ENCODE peak calls at places on chromosomes 16 and 17, in six cellular contexts. C is psoas muscle, A is breast epithelium, P is OCI-LY7, N is HCT116, H is body of pancreas. B is an unnamed sample.
A peak's percentile ranks its signal among the peaks of the same experiment; 100 is the strongest.

GRCh38 chr16:13014516-13014915 is 113.1 kb downstream of the SHISA9 start:
- DNase-seq in C (no peak), N (no peak), H (no peak), A (no peak), P (no peak), B (no peak)

GRCh38 chr16:21673469-21673868 is 9.7 kb downstream of the OTOA start:
- DNase-seq in P (no peak), N (no peak), H (no peak), C (no peak), A (no peak), B (no peak)

GRCh38 chr17:11880714-11881113 is 116.6 kb downstream of the ZNF18 start:
- DNase-seq in A (no peak), C (no peak), P (peak; percentile 18), H (no peak), N (peak; percentile 48), B (no peak)

GRCh38 chr17:77125432-77125901 is 15.3 kb upstream of the SEC14L1 start:
- DNase-seq in N (peak; percentile 91), H (no peak), P (no peak), A (no peak), C (no peak), B (no peak)

GRCh38 chr16:87821346-87822001 is 47.8 kb downstream of the SLC7A5 start:
- DNase-seq in N (no peak), H (no peak), P (peak; percentile 67), C (no peak), A (no peak), B (no peak)

GRCh38 chr17:28545141-28545503 is 7.3 kb downstream of the UNC119 start:
- DNase-seq in N (no peak), H (no peak), P (no peak), C (no peak), A (no peak), B (no peak)

GRCh38 chr17:13490906-13491502 is 110.7 kb downstream of the HS3ST3A1 start:
- DNase-seq in A (no peak), H (no peak), P (no peak), C (no peak), N (no peak), B (no peak)

GRCh38 chr16:66523861-66524354 is 26.0 kb downstream of the TK2 start:
- DNase-seq in A (no peak), C (no peak), H (no peak), N (no peak), P (peak; percentile 88), B (peak; percentile 72)

DNA sequence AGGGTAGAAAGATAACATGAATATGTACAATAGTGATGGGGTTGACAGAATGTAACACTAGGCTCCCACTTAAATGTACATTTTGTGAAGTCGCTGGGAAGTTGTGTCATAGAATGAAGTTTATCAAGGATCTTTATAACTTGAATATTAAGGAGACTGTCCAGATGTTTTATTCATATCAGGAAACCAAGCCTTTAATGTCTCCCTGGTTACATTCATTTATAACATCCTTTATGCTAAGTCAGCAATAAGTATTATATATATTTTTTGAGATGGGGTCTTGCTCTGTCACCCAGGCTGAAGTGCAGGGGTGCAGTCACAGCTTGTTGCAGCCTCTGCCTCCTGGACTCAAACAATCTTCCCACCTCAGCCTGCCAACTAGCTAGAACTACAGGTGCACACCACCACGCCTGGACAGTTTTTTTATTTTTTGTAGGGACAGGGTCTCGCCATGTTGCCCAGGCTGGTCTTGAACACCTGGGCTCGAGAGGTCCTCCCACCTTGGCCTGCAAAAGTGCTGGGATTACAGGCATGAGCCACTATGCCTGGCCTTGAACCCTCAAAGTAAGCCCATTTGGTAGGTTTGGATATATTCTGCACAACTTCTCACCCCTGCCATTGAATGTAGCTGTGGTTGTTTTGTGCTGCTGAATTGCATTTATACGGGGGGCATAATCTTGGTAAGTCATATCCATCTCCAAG is 14.1 kb downstream of the CLTC start:
- DNase-seq in A (no peak), H (no peak), P (no peak), C (no peak), N (no peak), B (no peak)
- H3K4me1 ChIP-seq in A (no peaks in the 10 kb centered on the region), H (peaks cover 38% of the 10 kb centered on the region), P (peaks cover 45% of the 10 kb centered on the region), C (peaks cover 63% of the 10 kb centered on the region), N (peaks cover 11% of the 10 kb centered on the region), B (peaks cover 30% of the 10 kb centered on the region)

GRCh38 chr16:73840710-73841109 is 455.9 kb upstream of the PSMD7 start:
- DNase-seq in P (no peak), N (no peak), H (no peak), C (no peak), A (no peak), B (no peak)

GRCh38 chr16:73847090-73847489 is 449.5 kb upstream of the PSMD7 start:
- DNase-seq in H (no peak), P (no peak), A (no peak), N (no peak), C (no peak), B (no peak)

GRCh38 chr16:73848993-73849392 is 447.6 kb upstream of the PSMD7 start:
- DNase-seq in H (no peak), A (no peak), N (no peak), C (no peak), P (no peak), B (no peak)

GRCh38 chr16:73846292-73846849 is 450.2 kb upstream of the PSMD7 start:
- DNase-seq in N (no peak), A (no peak), H (no peak), P (no peak), C (no peak), B (no peak)
- TF ChIP-seq CTCF in N (peak; percentile 33), A (no peak), H (no peak), P (peak; percentile 10), C (no peak), B (no peak)

DNA sequence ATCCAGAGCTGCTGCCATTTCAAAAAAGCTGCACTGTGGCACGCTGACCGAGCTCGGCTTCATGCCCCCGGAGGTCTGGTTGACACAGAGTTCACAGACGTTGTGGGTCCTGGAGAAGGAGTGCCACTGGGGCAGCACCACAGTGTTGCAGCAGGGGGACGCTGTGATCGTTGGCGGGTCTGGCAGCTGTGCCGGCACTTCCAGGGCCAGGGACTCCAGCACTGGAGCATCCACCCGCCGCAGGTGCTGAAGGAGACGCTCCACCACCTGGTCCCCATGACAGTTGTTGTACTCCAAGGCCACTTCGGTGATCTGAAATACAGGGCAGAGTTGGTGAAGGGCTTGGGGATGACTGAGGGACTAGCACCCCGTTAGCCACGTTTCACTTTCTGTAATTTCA is 23.5 kb downstream of the SNN start:
- DNase-seq in N (no peak), A (no peak), P (no peak), C (no peak), H (no peak), B (no peak)
- H3K4me3 ChIP-seq in N (no peak overlapping the region), A (no peak overlapping the region), P (no peak overlapping the region), C (no peak overlapping the region), H (no peak overlapping the region), B (no peak overlapping the region)

GRCh38 chr16:23510154-23510914 is at the start of gene GGA2:
- DNase-seq in H (peak; percentile 89), C (peak; percentile 84), N (peak; percentile 47), P (peak; percentile 91), A (peak; percentile 87), B (peak; percentile 70)
- H3K4me1 ChIP-seq in H (peaks cover 41% of the 10 kb centered on the region), C (peaks cover 11% of the 10 kb centered on the region), N (peaks cover 38% of the 10 kb centered on the region), P (peaks cover 62% of the 10 kb centered on the region), A (no peaks in the 10 kb centered on the region), B (peaks cover 42% of the 10 kb centered on the region)

GRCh38 chr17:39194089-39194984 is 3.1 kb downstream of the CACNB1 start:
- DNase-seq in H (no peak), N (no peak), P (no peak), A (no peak), C (peak; percentile 91), B (no peak)
- TF ChIP-seq CTCF in H (no peak), N (no peak), P (peak; percentile 68), A (no peak), C (peak; percentile 50), B (no peak)

DNA sequence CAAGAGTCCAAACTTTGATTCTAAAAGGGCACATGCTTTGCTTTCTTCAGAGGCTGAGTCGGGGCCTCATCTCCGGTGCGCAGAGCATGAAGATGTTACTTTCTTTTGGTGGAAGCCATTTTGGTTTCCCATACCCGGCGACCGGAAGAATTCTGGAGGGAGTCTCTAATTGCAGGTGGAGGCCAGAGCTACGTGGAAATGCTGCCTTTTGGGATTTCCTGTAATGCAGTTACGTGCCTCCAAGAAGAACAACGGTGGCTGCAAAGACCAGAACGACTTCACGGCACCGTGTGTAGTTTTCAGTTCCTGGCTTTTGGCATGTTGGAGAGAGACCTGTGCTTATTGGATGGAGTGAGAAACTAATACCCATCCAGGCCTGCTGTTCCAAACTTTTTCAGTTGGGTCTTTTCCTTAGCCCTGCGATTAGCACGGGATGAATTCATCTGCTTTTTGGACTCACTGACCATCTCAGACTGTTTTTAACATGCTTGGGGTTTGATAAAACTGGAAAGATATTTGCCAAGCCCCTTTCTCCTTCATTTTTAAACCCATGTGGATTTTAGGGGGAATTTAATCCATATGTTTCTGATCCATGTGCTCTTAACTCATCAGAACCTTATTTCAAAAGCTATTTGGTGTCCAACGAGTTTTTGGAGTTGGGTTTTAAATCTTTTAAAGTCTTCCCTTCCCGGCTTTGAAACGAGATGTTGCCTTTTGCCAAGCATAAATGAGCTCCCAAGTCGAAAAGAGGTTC is 19.0 kb downstream of the FOXL1 start:
- DNase-seq in P (no peak), A (no peak), N (no peak), C (no peak), H (no peak), B (no peak)
- H3K4me3 ChIP-seq in P (no peak overlapping the region), A (no peak overlapping the region), N (no peak overlapping the region), C (no peak overlapping the region), H (no peak overlapping the region), B (no peak overlapping the region)

GRCh38 chr16:27317738-27318398 is 4.1 kb downstream of the IL4R start:
- DNase-seq in H (no peak), P (no peak), C (no peak), N (no peak), A (no peak), B (no peak)
- H3K4me1 ChIP-seq in H (peaks cover 57% of the 10 kb centered on the region), P (peaks cover 53% of the 10 kb centered on the region), C (no peaks in the 10 kb centered on the region), N (peaks cover 62% of the 10 kb centered on the region), A (no peaks in the 10 kb centered on the region), B (peaks cover 72% of the 10 kb centered on the region)

B was measured in CD8-positive, alpha-beta T cell.